ENCODE peak calls at places on chromosomes 4 and X, in four cellular contexts. O is uterus, W is A549, M is H9. Q is an unnamed sample.

GRCh38 chr4:155722816-155723499 is 35.9 kb upstream of the GUCY1B1 start:
- DNase-seq in M (no peak), W (no peak), O (no peak), Q (no peak)

GRCh38 chr4:8516996-8517550 is 63.1 kb upstream of the GPR78 start:
- DNase-seq in W (no peak), M (no peak), O (no peak), Q (no peak)

GRCh38 chr4:12894062-12894461 is 590.1 kb downstream of the RAB28 start:
- DNase-seq in O (no peak), W (no peak), M (no peak), Q (no peak)

GRCh38 chr4:83546796-83547195 is 10.9 kb downstream of the GPAT3 start:
- DNase-seq in O (no peak), W (no peak), M (no peak), Q (no peak)

GRCh38 chrX:130094712-130095111 is 15.6 kb downstream of the ELF4 start:
- DNase-seq in W (no peak), O (no peak), M (no peak), Q (no peak)

GRCh38 chr4:35300996-35301774 is 943.1 kb downstream of the ARAP2 start:
- DNase-seq in M (peak), W (no peak), O (no peak), Q (no peak)

GRCh38 chr4:18980516-18981233 is 959.1 kb upstream of the LCORL start:
- DNase-seq in W (no peak), O (no peak), M (no peak), Q (peak)

GRCh38 chr4:78689700-78690318 is 86.3 kb upstream of the BMP2K start:
- DNase-seq in M (no peak), O (no peak), W (no peak), Q (no peak)

GRCh38 chr4:87030606-87031441 is 96.0 kb downstream of the AFF1 start:
- DNase-seq in M (no peak), O (peak), W (no peak), Q (no peak)

GRCh38 chr4:53422367-53422766 is 44.9 kb downstream of the FIP1L1 start:
- DNase-seq in M (no peak), W (no peak), O (no peak), Q (no peak)

GRCh38 chrX:126967225-126967624 is 147.7 kb downstream of the PRR32 start:
- DNase-seq in O (no peak), M (no peak), W (no peak), Q (no peak)

GRCh38 chr4:18109677-18110076 is 88.1 kb upstream of the LCORL start:
- DNase-seq in O (no peak), W (no peak), M (no peak), Q (no peak)

GRCh38 chrX:68177542-68177941 is 255.8 kb downstream of the OPHN1 start:
- DNase-seq in O (no peak), W (no peak), M (no peak), Q (no peak)

GRCh38 chrX:110286126-110286525 is 31.8 kb downstream of the AMMECR1 start:
- DNase-seq in W (peak), O (peak), M (no peak), Q (peak)

GRCh38 chrX:54747713-54748393 is 50.2 kb downstream of the ITIH6 start:
- DNase-seq in W (no peak), M (no peak), O (no peak), Q (no peak)

GRCh38 chrX:69025802-69026301 is 139.4 kb downstream of the PJA1 start:
- DNase-seq in M (no peak), O (no peak), W (no peak), Q (peak)

GRCh38 chr4:10063544-10064300 is 42.4 kb upstream of the SLC2A9 start:
- DNase-seq in M (peak), W (no peak), O (peak), Q (peak)

GRCh38 chrX:1933964-1934363 is 319.1 kb downstream of the ASMT start:
- DNase-seq in M (no peak), O (no peak), W (no peak), Q (no peak)

GRCh38 chr4:184978211-184978610 is 40.1 kb upstream of the HELT start:
- DNase-seq in O (no peak), W (no peak), M (no peak), Q (no peak)

GRCh38 chr4:94595880-94596483 is 144.2 kb downstream of the PDLIM5 start:
- DNase-seq in W (peak), O (no peak), M (no peak), Q (peak)

GRCh38 chrX:15468036-15468435 is 25.1 kb downstream of the PIR start:
- DNase-seq in O (peak), W (no peak), M (no peak), Q (peak)

GRCh38 chrX:149877636-149878035 is 3.3 kb upstream of the MAGEA8 start:
- DNase-seq in O (no peak), W (no peak), M (no peak), Q (peak)

GRCh38 chr4:55736605-55737183 is 82.9 kb upstream of the EXOC1L start:
- DNase-seq in O (no peak), W (no peak), M (no peak), Q (peak)

GRCh38 chr4:99887837-99888236 is 6.4 kb downstream of the LAMTOR3 start:
- DNase-seq in M (no peak), W (no peak), O (no peak), Q (no peak)

GRCh38 chr4:20367446-20367845 is 115.7 kb downstream of the SLIT2 start:
- DNase-seq in W (no peak), O (no peak), M (no peak), Q (no peak)

GRCh38 chr4:55157559-55158277 is 32.3 kb upstream of the KDR start:
- DNase-seq in W (no peak), O (no peak), M (peak), Q (no peak)

GRCh38 chr4:173802714-173803022 is 272.6 kb upstream of the HAND2 start:
- DNase-seq in M (no peak), O (no peak), W (no peak), Q (no peak)

GRCh38 chrX:15245896-15246295 is 24.0 kb downstream of the ASB9 start:
- DNase-seq in M (no peak), W (no peak), O (no peak), Q (no peak)

GRCh38 chrX:8846271-8846670 is 45.1 kb upstream of the FAM9A start:
- DNase-seq in O (no peak), M (no peak), W (no peak), Q (no peak)

GRCh38 chrX:136130931-136131843 is 16.1 kb upstream of the FHL1 start:
- DNase-seq in M (no peak), O (no peak), W (peak), Q (peak)

GRCh38 chrX:95884196-95884595 is 800.4 kb upstream of the DIAPH2 start:
- DNase-seq in O (no peak), W (no peak), M (no peak), Q (no peak)

GRCh38 chr4:80897537-80898303 is 132.8 kb upstream of the BMP3 start:
- DNase-seq in W (no peak), O (no peak), M (no peak), Q (no peak)

GRCh38 chr4:154928640-154929257 is 147.7 kb downstream of the RBM46 start:
- DNase-seq in M (peak), W (peak), O (no peak), Q (no peak)

GRCh38 chr4:78145622-78146021 is 88.5 kb downstream of the FRAS1 start:
- DNase-seq in M (no peak), W (no peak), O (no peak), Q (no peak)

GRCh38 chr4:7464259-7464655 is 29.5 kb upstream of the PSAPL1 start:
- DNase-seq in O (no peak), M (peak), W (no peak), Q (no peak)

GRCh38 chr4:7466904-7467303 is 32.2 kb upstream of the PSAPL1 start:
- DNase-seq in O (no peak), M (no peak), W (no peak), Q (no peak)

GRCh38 chr4:7469023-7469422 is 34.3 kb upstream of the PSAPL1 start:
- DNase-seq in W (no peak), M (no peak), O (no peak), Q (no peak)

GRCh38 chr4:7463584-7464258 is 29.0 kb upstream of the PSAPL1 start:
- DNase-seq in M (no peak), W (no peak), O (no peak), Q (no peak)

DNA sequence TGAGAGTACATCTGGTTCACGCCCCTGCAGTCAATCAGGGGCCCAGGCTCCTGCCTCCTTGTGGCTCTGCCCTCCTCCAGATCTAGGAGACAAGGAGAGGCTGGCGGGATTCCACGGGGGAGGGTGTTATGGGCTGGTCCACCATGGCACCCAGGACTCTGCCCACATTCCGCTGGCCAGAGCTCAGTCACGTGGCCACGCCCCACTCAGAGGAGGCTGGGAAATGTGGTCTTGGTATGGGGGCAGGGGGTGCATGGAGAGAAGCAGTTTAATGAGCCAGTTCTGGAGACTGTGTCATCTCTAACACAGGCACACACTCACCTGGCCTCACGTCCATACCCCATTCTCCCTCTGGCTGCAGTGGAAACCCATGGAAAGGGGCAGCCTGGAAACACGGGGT is 31.5 kb upstream of the PSAPL1 start:
- DNase-seq in O (no peak), M (no peak), W (no peak), Q (no peak)
- H3K27ac ChIP-seq in O (no peak), M (no peak), W (no peak), Q (no peak)

GRCh38 chrX:108640817-108641216 is 95.5 kb downstream of the IRS4 start:
- DNase-seq in W (no peak), M (no peak), O (no peak), Q (no peak)
- H3K27ac ChIP-seq in W (no peak), M (no peak), O (no peak), Q (no peak)

GRCh38 chrX:120753413-120754251 is 122.0 kb downstream of the CT47B1 start:
- DNase-seq in W (no peak), M (no peak), O (no peak), Q (no peak)

GRCh38 chrX:120749141-120749846 is 119.4 kb upstream of the C1GALT1C1 start:
- DNase-seq in W (no peak), M (no peak), O (no peak), Q (no peak)

GRCh38 chrX:120751683-120752082 is 121.8 kb upstream of the C1GALT1C1 start:
- DNase-seq in W (no peak), M (no peak), O (no peak), Q (no peak)

GRCh38 chrX:120752431-120753128 is 122.7 kb upstream of the C1GALT1C1 start:
- DNase-seq in M (no peak), O (no peak), W (no peak), Q (no peak)

DNA sequence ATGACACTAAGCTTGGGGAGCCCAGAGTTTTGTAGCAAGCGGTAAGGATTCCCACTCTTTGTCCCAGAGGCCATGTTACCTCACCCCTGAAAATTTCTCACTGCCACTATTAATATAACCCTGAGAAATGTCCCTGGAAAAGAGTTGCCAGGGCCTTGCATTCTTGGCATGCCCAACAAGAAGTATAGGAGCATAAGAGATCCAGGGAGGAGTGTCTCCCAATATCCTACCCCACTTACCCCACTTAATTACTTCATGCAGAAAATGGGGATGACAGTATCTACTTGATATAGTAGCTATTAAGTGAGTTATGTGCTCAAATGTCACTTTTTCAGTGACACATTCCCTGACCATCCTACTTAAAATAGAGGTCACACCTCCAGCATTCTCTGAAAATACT is 120.5 kb upstream of the C1GALT1C1 start:
- DNase-seq in W (no peak), O (no peak), M (no peak), Q (no peak)
- H3K27ac ChIP-seq in W (no peak), O (no peak), M (no peak), Q (no peak)

DNA sequence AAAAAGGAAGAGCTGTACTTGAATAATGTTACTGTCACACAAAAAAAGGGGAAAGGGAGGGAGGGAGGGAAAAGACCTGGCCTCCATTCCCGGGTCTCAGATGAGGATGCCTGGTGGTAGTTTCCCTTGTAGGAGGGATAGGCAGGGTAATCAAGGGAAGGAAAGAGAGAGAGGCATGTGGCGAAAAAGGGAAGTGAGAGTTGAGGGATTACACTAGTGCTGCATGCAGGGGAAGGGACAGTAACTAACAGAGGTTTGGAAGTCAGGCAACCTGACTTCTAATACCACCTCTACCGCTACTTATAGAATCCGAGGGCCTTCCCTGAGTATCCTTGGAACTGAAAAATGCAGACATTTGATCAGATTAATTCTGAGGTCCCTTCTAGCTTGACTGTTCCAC is 821.7 kb upstream of the FTHL17 start:
- DNase-seq in W (no peak), O (no peak), M (no peak), Q (no peak)
- H3K27ac ChIP-seq in W (no peak), O (no peak), M (no peak), Q (no peak)

GRCh38 chrX:45669715-45670360 is 469.2 kb upstream of the DIPK2B start:
- DNase-seq in W (no peak), O (no peak), M (no peak), Q (no peak)
- H3K27ac ChIP-seq in W (no peak), O (no peak), M (no peak), Q (no peak)

Q was measured in RWPE1.